ENCODE peak calls at places on chromosomes 1 and 21, in six cellular contexts. C is breast epithelium, W is small intestine, G is IMR-90, V is AG10803, B is kidney epithelial cell. S is an unnamed sample.

GRCh38 chr1:228998179-228998578 is 262.9 kb downstream of the RHOU start:
- DNase-seq in C (no peak), W (no peak), G (no peak), V (no peak), B (no peak), S (no peak)

GRCh38 chr1:199335496-199335895 is 692.0 kb upstream of the NR5A2 start:
- DNase-seq in C (no peak), W (no peak), G (peak; percentile 25), V (peak; percentile 5), B (no peak), S (peak; percentile 15)

GRCh38 chr1:109425902-109426277 is 358 bp downstream of the PSMA5 start:
- DNase-seq in C (peak; percentile 54), W (peak; percentile 85), G (peak; percentile 53), V (peak; percentile 42), B (peak; percentile 16), S (peak; percentile 38)

GRCh38 chr1:64850846-64851245 is 106.0 kb downstream of the RAVER2 start:
- DNase-seq in C (no peak), W (no peak), G (no peak), V (no peak), B (no peak), S (no peak)

GRCh38 chr1:178644308-178645120 is 80.5 kb upstream of the RALGPS2 start:
- DNase-seq in C (no peak), W (peak; percentile 82), G (peak; percentile 59), V (no peak), B (no peak), S (peak; percentile 86)

GRCh38 chr1:161826478-161826877 is 60.4 kb downstream of the ATF6 start:
- DNase-seq in C (no peak), W (no peak), G (no peak), V (no peak), B (no peak), S (no peak)

GRCh38 chr1:231951399-231951798 is 324.8 kb downstream of the DISC1 start:
- DNase-seq in C (no peak), W (no peak), G (peak; percentile 69), V (peak; percentile 15), B (peak; percentile 29), S (peak; percentile 67)

GRCh38 chr1:198320748-198321147 is 163.9 kb downstream of the NEK7 start:
- DNase-seq in C (no peak), W (no peak), G (no peak), V (no peak), B (no peak), S (no peak)

GRCh38 chr1:186999506-186999905 is 170.8 kb downstream of the PLA2G4A start:
- DNase-seq in C (no peak), W (no peak), G (no peak), V (no peak), B (no peak), S (peak; percentile 55)

GRCh38 chr21:33293811-33294216 is 27.6 kb downstream of the IL10RB start:
- DNase-seq in C (no peak), W (no peak), G (no peak), V (no peak), B (no peak), S (no peak)

GRCh38 chr1:48776400-48777218 is at the start of gene BEND5:
- DNase-seq in C (peak; percentile 54), W (peak; percentile 17), G (peak; percentile 23), V (no peak), B (no peak), S (peak; percentile 13)

GRCh38 chr1:29335573-29335972 is 99.3 kb downstream of the PTPRU start:
- DNase-seq in C (no peak), W (no peak), G (no peak), V (no peak), B (no peak), S (no peak)

GRCh38 chr1:113871597-113872113 is at the start of gene PTPN22:
- DNase-seq in C (no peak), W (peak; percentile 70), G (peak; percentile 83), V (peak; percentile 73), B (no peak), S (peak; percentile 50)

GRCh38 chr21:33199516-33200217 is 30.1 kb upstream of the IFNAR2 start:
- DNase-seq in C (no peak), W (peak; percentile 96), G (peak; percentile 95), V (peak; percentile 90), B (peak; percentile 68), S (peak; percentile 97)

GRCh38 chr1:205750683-205751651 is 985 bp upstream of the NUCKS1 start:
- DNase-seq in C (no peak), W (no peak), G (no peak), V (no peak), B (no peak), S (no peak)

GRCh38 chr1:46130144-46130543 is 2.3 kb downstream of the PIK3R3 start:
- DNase-seq in C (no peak), W (no peak), G (no peak), V (no peak), B (no peak), S (no peak)

GRCh38 chr1:26291433-26291832 is 11.5 kb downstream of the SH3BGRL3 start:
- DNase-seq in C (no peak), W (no peak), G (no peak), V (no peak), B (no peak), S (no peak)

DNA sequence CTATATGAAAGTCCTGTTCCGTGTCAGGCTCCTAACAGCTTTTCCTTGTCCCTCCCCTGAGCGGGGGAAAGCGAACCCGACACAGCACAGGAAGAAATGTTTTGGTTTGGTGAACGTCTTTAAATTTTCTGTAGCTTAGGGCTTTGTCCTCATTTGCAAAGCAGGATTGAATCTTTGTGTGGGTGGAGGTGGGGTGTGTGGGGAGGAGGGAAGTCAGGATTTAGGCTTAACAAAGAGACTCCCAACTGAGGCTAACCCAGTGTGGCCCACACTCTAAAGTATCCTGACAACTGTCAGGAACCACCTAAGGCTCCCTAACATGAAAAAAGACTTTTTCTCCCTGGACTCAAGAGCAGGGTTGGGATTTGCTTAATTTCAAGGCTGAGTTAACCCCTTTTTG is 376.2 kb upstream of the C1orf174 start:
- DNase-seq in C (no peak), W (no peak), G (no peak), V (no peak), B (no peak), S (no peak)
- H3K4me3 ChIP-seq in C (no peak overlapping the region), W (no peak overlapping the region), G (no peak overlapping the region), V (no peak overlapping the region), B (no peak overlapping the region), S (no peak overlapping the region)

DNA sequence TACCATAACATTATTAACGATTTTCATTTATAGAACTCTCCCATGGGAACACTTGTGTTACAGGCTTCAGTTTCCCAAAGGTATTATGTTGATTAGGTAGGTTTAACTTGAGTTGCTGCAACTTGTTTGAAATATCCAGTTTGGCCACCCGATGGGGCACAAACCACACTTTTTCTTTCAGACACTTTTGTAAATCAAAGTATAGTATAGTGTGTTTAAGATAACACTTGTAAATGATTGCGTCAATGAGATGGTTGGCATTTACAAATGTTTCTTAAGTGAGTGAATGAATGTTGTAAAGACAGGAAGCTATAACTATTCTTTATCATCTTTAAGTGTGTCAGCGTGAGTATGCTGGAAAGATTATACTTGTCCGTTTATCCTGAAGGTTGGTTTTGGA is 4.3 kb downstream of the XPR1 start:
- DNase-seq in C (no peak), W (peak; percentile 63), G (peak; percentile 26), V (no peak), B (no peak), S (peak; percentile 34)
- H3K4me3 ChIP-seq in C (no peak overlapping the region), W (no peak overlapping the region), G (no peak overlapping the region), V (no peak overlapping the region), B (no peak overlapping the region), S (no peak overlapping the region)

GRCh38 chr1:44786138-44786840 is 1.7 kb downstream of the BEST4 start:
- DNase-seq in C (no peak), W (peak; percentile 68), G (peak; percentile 59), V (peak; percentile 31), B (no peak), S (peak; percentile 48)

GRCh38 chr1:44784094-44785026 is 3.6 kb downstream of the BEST4 start:
- DNase-seq in C (no peak), W (peak; percentile 18), G (no peak), V (no peak), B (no peak), S (no peak)

GRCh38 chr1:44786841-44787426 is 1.0 kb downstream of the BEST4 start:
- DNase-seq in C (no peak), W (no peak), G (no peak), V (no peak), B (no peak), S (no peak)

GRCh38 chr1:44785027-44785376 is 3.0 kb downstream of the BEST4 start:
- DNase-seq in C (no peak), W (no peak), G (no peak), V (no peak), B (no peak), S (no peak)

DNA sequence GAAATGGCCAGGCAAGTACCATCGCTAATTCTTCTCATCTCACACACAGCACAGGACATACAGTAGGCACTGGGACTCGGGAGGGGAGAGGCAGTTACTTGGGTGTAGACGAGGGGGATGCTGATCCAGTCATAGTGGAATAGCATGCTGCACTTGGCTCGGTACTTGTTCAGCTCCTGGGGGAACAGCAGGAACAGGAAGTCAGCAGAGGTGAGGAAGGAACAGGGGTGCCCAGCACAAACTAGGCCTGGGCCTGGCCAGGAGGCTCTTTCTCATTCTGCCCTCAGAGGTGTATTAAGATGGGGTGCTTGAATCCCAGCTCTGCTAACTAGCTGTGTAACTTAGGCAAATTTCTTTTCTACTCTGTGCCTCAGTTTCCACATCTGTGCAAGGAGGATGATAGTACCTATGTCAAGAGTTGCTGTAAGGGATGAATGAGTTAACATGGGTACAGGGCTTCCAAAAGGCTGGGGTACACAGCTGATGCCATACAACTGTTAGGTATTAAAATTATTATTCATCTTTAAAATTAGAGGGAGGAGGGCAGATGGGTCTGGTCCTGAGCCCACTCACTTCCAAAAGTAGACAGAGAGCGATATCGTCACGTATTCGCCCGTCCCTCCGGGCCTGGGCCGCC is 2.4 kb downstream of the BEST4 start:
- DNase-seq in C (no peak), W (no peak), G (no peak), V (no peak), B (no peak), S (no peak)
- H3K4me3 ChIP-seq in C (peak overlapping the region; percentile 57), W (peak overlapping the region; percentile 44), G (no peak overlapping the region), V (peak overlapping the region; percentile 53), B (peak overlapping the region; percentile 1), S (peak overlapping the region; percentile 55)

GRCh38 chr1:152448095-152448494 is 34.0 kb upstream of the CRNN start:
- DNase-seq in C (no peak), W (no peak), G (no peak), V (peak; percentile 6), B (no peak), S (no peak)
- H3K4me3 ChIP-seq in C (no peak overlapping the region), W (no peak overlapping the region), G (no peak overlapping the region), V (no peak overlapping the region), B (no peak overlapping the region), S (no peak overlapping the region)

GRCh38 chr21:26966360-26966977 is 419 bp downstream of the ADAMTS5 start:
- DNase-seq in C (no peak), W (no peak), G (peak; percentile 37), V (peak; percentile 58), B (no peak), S (peak; percentile 28)
- H3K4me3 ChIP-seq in C (peak overlapping the region; percentile 74), W (no peak overlapping the region), G (peak overlapping the region; percentile 65), V (peak overlapping the region; percentile 81), B (peak overlapping the region; percentile 80), S (peak overlapping the region; percentile 76)

S was measured in fibroblast of the aortic adventitia.